ENCODE peak calls at places on chromosomes 16 and 17, in four cellular contexts. One of them, this sample, is unnamed.

GRCh38 chr17:78535285-78536197 is 41.7 kb downstream of the DNAH17 start:
- DNase-seq in natural killer cell treated with Interleukin-12 subunit alpha and Interleukin-12 subunit beta and Interleukin-15 and Interleukin-18, amount 100 ng/mL, for 72 hours: no peak
- DNase-seq in stimulated activated CD8-positive, alpha-beta memory T cell treated with anti-CD3 and anti-CD28 coated beads, Interleukin-12 subunit alpha, Interleukin-12 subunit beta, amount 100 ng/mL, for 4 hours: no peak
- DNase-seq in mucosa of descending colon: no peak
- DNase-seq in this sample: no peak

GRCh38 chr17:59712856-59713255 is 5.4 kb downstream of the VMP1 start:
- DNase-seq in natural killer cell treated with Interleukin-12 subunit alpha and Interleukin-12 subunit beta and Interleukin-15 and Interleukin-18, amount 100 ng/mL, for 72 hours: no peak
- DNase-seq in stimulated activated CD8-positive, alpha-beta memory T cell treated with anti-CD3 and anti-CD28 coated beads, Interleukin-12 subunit alpha, Interleukin-12 subunit beta, amount 100 ng/mL, for 4 hours: no peak
- DNase-seq in mucosa of descending colon: no peak
- DNase-seq in this sample: no peak

GRCh38 chr17:17849863-17850373 is 13.1 kb upstream of the SREBF1 start:
- DNase-seq in natural killer cell treated with Interleukin-12 subunit alpha and Interleukin-12 subunit beta and Interleukin-15 and Interleukin-18, amount 100 ng/mL, for 72 hours: peak; percentile 75
- DNase-seq in stimulated activated CD8-positive, alpha-beta memory T cell treated with anti-CD3 and anti-CD28 coated beads, Interleukin-12 subunit alpha, Interleukin-12 subunit beta, amount 100 ng/mL, for 4 hours: peak; percentile 37
- DNase-seq in mucosa of descending colon: peak; percentile 76
- DNase-seq in this sample: no peak

GRCh38 chr16:57620316-57621231 is 7.9 kb upstream of the ADGRG1 start:
- DNase-seq in natural killer cell treated with Interleukin-12 subunit alpha and Interleukin-12 subunit beta and Interleukin-15 and Interleukin-18, amount 100 ng/mL, for 72 hours: peak; percentile 48
- DNase-seq in stimulated activated CD8-positive, alpha-beta memory T cell treated with anti-CD3 and anti-CD28 coated beads, Interleukin-12 subunit alpha, Interleukin-12 subunit beta, amount 100 ng/mL, for 4 hours: no peak
- DNase-seq in mucosa of descending colon: peak; percentile 79
- DNase-seq in this sample: peak; percentile 70

GRCh38 chr17:76725580-76726230 is 701 bp downstream of the JMJD6 start:
- DNase-seq in natural killer cell treated with Interleukin-12 subunit alpha and Interleukin-12 subunit beta and Interleukin-15 and Interleukin-18, amount 100 ng/mL, for 72 hours: peak; percentile 87
- DNase-seq in stimulated activated CD8-positive, alpha-beta memory T cell treated with anti-CD3 and anti-CD28 coated beads, Interleukin-12 subunit alpha, Interleukin-12 subunit beta, amount 100 ng/mL, for 4 hours: peak; percentile 52
- DNase-seq in mucosa of descending colon: peak; percentile 91
- DNase-seq in this sample: peak; percentile 87

GRCh38 chr16:35102780-35103403 is 1643.5 kb downstream of the TP53TG3F start:
- DNase-seq in natural killer cell treated with Interleukin-12 subunit alpha and Interleukin-12 subunit beta and Interleukin-15 and Interleukin-18, amount 100 ng/mL, for 72 hours: no peak
- DNase-seq in stimulated activated CD8-positive, alpha-beta memory T cell treated with anti-CD3 and anti-CD28 coated beads, Interleukin-12 subunit alpha, Interleukin-12 subunit beta, amount 100 ng/mL, for 4 hours: no peak
- DNase-seq in mucosa of descending colon: no peak
- DNase-seq in this sample: no peak

GRCh38 chr16:8253718-8254117 is 336.6 kb downstream of the TMEM114 start:
- DNase-seq in natural killer cell treated with Interleukin-12 subunit alpha and Interleukin-12 subunit beta and Interleukin-15 and Interleukin-18, amount 100 ng/mL, for 72 hours: no peak
- DNase-seq in stimulated activated CD8-positive, alpha-beta memory T cell treated with anti-CD3 and anti-CD28 coated beads, Interleukin-12 subunit alpha, Interleukin-12 subunit beta, amount 100 ng/mL, for 4 hours: no peak
- DNase-seq in mucosa of descending colon: no peak
- DNase-seq in this sample: no peak

GRCh38 chr16:5252800-5253199 is 155.2 kb upstream of the EEF2KMT start:
- DNase-seq in natural killer cell treated with Interleukin-12 subunit alpha and Interleukin-12 subunit beta and Interleukin-15 and Interleukin-18, amount 100 ng/mL, for 72 hours: no peak
- DNase-seq in stimulated activated CD8-positive, alpha-beta memory T cell treated with anti-CD3 and anti-CD28 coated beads, Interleukin-12 subunit alpha, Interleukin-12 subunit beta, amount 100 ng/mL, for 4 hours: no peak
- DNase-seq in mucosa of descending colon: no peak
- DNase-seq in this sample: no peak

GRCh38 chr17:77516902-77517301 is 376.1 kb downstream of the SEC14L1 start:
- DNase-seq in natural killer cell treated with Interleukin-12 subunit alpha and Interleukin-12 subunit beta and Interleukin-15 and Interleukin-18, amount 100 ng/mL, for 72 hours: no peak
- DNase-seq in stimulated activated CD8-positive, alpha-beta memory T cell treated with anti-CD3 and anti-CD28 coated beads, Interleukin-12 subunit alpha, Interleukin-12 subunit beta, amount 100 ng/mL, for 4 hours: no peak
- DNase-seq in mucosa of descending colon: no peak
- DNase-seq in this sample: peak; percentile 1

GRCh38 chr16:72787519-72788268 is 260.2 kb downstream of the ZFHX3 start:
- DNase-seq in natural killer cell treated with Interleukin-12 subunit alpha and Interleukin-12 subunit beta and Interleukin-15 and Interleukin-18, amount 100 ng/mL, for 72 hours: peak; percentile 69
- DNase-seq in stimulated activated CD8-positive, alpha-beta memory T cell treated with anti-CD3 and anti-CD28 coated beads, Interleukin-12 subunit alpha, Interleukin-12 subunit beta, amount 100 ng/mL, for 4 hours: peak; percentile 48
- DNase-seq in mucosa of descending colon: peak; percentile 74
- DNase-seq in this sample: no peak

GRCh38 chr17:42548070-42548837 is 4.5 kb upstream of the HSD17B1 start:
- DNase-seq in natural killer cell treated with Interleukin-12 subunit alpha and Interleukin-12 subunit beta and Interleukin-15 and Interleukin-18, amount 100 ng/mL, for 72 hours: no peak
- DNase-seq in stimulated activated CD8-positive, alpha-beta memory T cell treated with anti-CD3 and anti-CD28 coated beads, Interleukin-12 subunit alpha, Interleukin-12 subunit beta, amount 100 ng/mL, for 4 hours: peak; percentile 62
- DNase-seq in mucosa of descending colon: peak; percentile 91
- DNase-seq in this sample: peak; percentile 90

GRCh38 chr16:160691-161190 is 5.0 kb upstream of the HBM start:
- DNase-seq in natural killer cell treated with Interleukin-12 subunit alpha and Interleukin-12 subunit beta and Interleukin-15 and Interleukin-18, amount 100 ng/mL, for 72 hours: no peak
- DNase-seq in stimulated activated CD8-positive, alpha-beta memory T cell treated with anti-CD3 and anti-CD28 coated beads, Interleukin-12 subunit alpha, Interleukin-12 subunit beta, amount 100 ng/mL, for 4 hours: no peak
- DNase-seq in mucosa of descending colon: no peak
- DNase-seq in this sample: no peak

GRCh38 chr17:39599665-39600468 is 7.9 kb downstream of the NEUROD2 start:
- DNase-seq in natural killer cell treated with Interleukin-12 subunit alpha and Interleukin-12 subunit beta and Interleukin-15 and Interleukin-18, amount 100 ng/mL, for 72 hours: no peak
- DNase-seq in stimulated activated CD8-positive, alpha-beta memory T cell treated with anti-CD3 and anti-CD28 coated beads, Interleukin-12 subunit alpha, Interleukin-12 subunit beta, amount 100 ng/mL, for 4 hours: no peak
- DNase-seq in mucosa of descending colon: no peak
- DNase-seq in this sample: peak; percentile 16

GRCh38 chr17:75260679-75261335 is 599 bp downstream of the GGA3 start:
- DNase-seq in natural killer cell treated with Interleukin-12 subunit alpha and Interleukin-12 subunit beta and Interleukin-15 and Interleukin-18, amount 100 ng/mL, for 72 hours: peak; percentile 77
- DNase-seq in stimulated activated CD8-positive, alpha-beta memory T cell treated with anti-CD3 and anti-CD28 coated beads, Interleukin-12 subunit alpha, Interleukin-12 subunit beta, amount 100 ng/mL, for 4 hours: no peak
- DNase-seq in mucosa of descending colon: no peak
- DNase-seq in this sample: no peak

GRCh38 chr16:28882476-28883180 is 4.3 kb downstream of the ATP2A1 start:
- DNase-seq in natural killer cell treated with Interleukin-12 subunit alpha and Interleukin-12 subunit beta and Interleukin-15 and Interleukin-18, amount 100 ng/mL, for 72 hours: no peak
- DNase-seq in stimulated activated CD8-positive, alpha-beta memory T cell treated with anti-CD3 and anti-CD28 coated beads, Interleukin-12 subunit alpha, Interleukin-12 subunit beta, amount 100 ng/mL, for 4 hours: no peak
- DNase-seq in mucosa of descending colon: no peak
- DNase-seq in this sample: no peak

GRCh38 chr17:62692721-62693431 is 65.4 kb downstream of the MRC2 start:
- DNase-seq in natural killer cell treated with Interleukin-12 subunit alpha and Interleukin-12 subunit beta and Interleukin-15 and Interleukin-18, amount 100 ng/mL, for 72 hours: no peak
- DNase-seq in stimulated activated CD8-positive, alpha-beta memory T cell treated with anti-CD3 and anti-CD28 coated beads, Interleukin-12 subunit alpha, Interleukin-12 subunit beta, amount 100 ng/mL, for 4 hours: no peak
- DNase-seq in mucosa of descending colon: no peak
- DNase-seq in this sample: no peak

GRCh38 chr16:2859686-2860265 is 1.8 kb upstream of the PRSS22 start:
- DNase-seq in natural killer cell treated with Interleukin-12 subunit alpha and Interleukin-12 subunit beta and Interleukin-15 and Interleukin-18, amount 100 ng/mL, for 72 hours: no peak
- DNase-seq in stimulated activated CD8-positive, alpha-beta memory T cell treated with anti-CD3 and anti-CD28 coated beads, Interleukin-12 subunit alpha, Interleukin-12 subunit beta, amount 100 ng/mL, for 4 hours: no peak
- DNase-seq in mucosa of descending colon: no peak
- DNase-seq in this sample: peak; percentile 50

GRCh38 chr16:83898463-83899271 is at the start of gene MLYCD:
- DNase-seq in natural killer cell treated with Interleukin-12 subunit alpha and Interleukin-12 subunit beta and Interleukin-15 and Interleukin-18, amount 100 ng/mL, for 72 hours: peak; percentile 88
- DNase-seq in stimulated activated CD8-positive, alpha-beta memory T cell treated with anti-CD3 and anti-CD28 coated beads, Interleukin-12 subunit alpha, Interleukin-12 subunit beta, amount 100 ng/mL, for 4 hours: peak; percentile 62
- DNase-seq in mucosa of descending colon: peak; percentile 90
- DNase-seq in this sample: peak; percentile 97

GRCh38 chr17:36514856-36515255 is 19.8 kb downstream of the MYO19 start:
- DNase-seq in natural killer cell treated with Interleukin-12 subunit alpha and Interleukin-12 subunit beta and Interleukin-15 and Interleukin-18, amount 100 ng/mL, for 72 hours: no peak
- DNase-seq in stimulated activated CD8-positive, alpha-beta memory T cell treated with anti-CD3 and anti-CD28 coated beads, Interleukin-12 subunit alpha, Interleukin-12 subunit beta, amount 100 ng/mL, for 4 hours: no peak
- DNase-seq in mucosa of descending colon: no peak
- DNase-seq in this sample: no peak

GRCh38 chr17:29608986-29609385 is 13.7 kb downstream of the CORO6 start:
- DNase-seq in natural killer cell treated with Interleukin-12 subunit alpha and Interleukin-12 subunit beta and Interleukin-15 and Interleukin-18, amount 100 ng/mL, for 72 hours: no peak
- DNase-seq in stimulated activated CD8-positive, alpha-beta memory T cell treated with anti-CD3 and anti-CD28 coated beads, Interleukin-12 subunit alpha, Interleukin-12 subunit beta, amount 100 ng/mL, for 4 hours: no peak
- DNase-seq in mucosa of descending colon: no peak
- DNase-seq in this sample: no peak